ENCODE peak calls at places on chromosomes 6 and 20, in seven cellular contexts. One of them, this sample, is unnamed.

GRCh38 chr6:56292505-56293181 is 45.3 kb upstream of the COL21A1 start:
- DNase-seq in EH: peak
- DNase-seq in brain microvascular endothelial cell: peak
- DNase-seq in T-helper 9 cell: no peak
- DNase-seq in A549: peak
- DNase-seq in foreskin fibroblast: peak
- DNase-seq in adipocyte: peak
- DNase-seq in this sample: peak

GRCh38 chr6:73680289-73680688 is 15.7 kb upstream of the CD109 start:
- DNase-seq in EH: no peak
- DNase-seq in brain microvascular endothelial cell: no peak
- DNase-seq in T-helper 9 cell: no peak
- DNase-seq in A549: no peak
- DNase-seq in foreskin fibroblast: no peak
- DNase-seq in adipocyte: no peak
- DNase-seq in this sample: no peak

GRCh38 chr6:25482996-25483395 is 169.0 kb upstream of the SCGN start:
- DNase-seq in EH: peak
- DNase-seq in brain microvascular endothelial cell: no peak
- DNase-seq in T-helper 9 cell: no peak
- DNase-seq in A549: no peak
- DNase-seq in foreskin fibroblast: no peak
- DNase-seq in adipocyte: no peak
- DNase-seq in this sample: no peak

GRCh38 chr20:19313342-19314069 is 101.1 kb downstream of the SLC24A3 start:
- DNase-seq in EH: no peak
- DNase-seq in brain microvascular endothelial cell: no peak
- DNase-seq in T-helper 9 cell: no peak
- DNase-seq in A549: no peak
- DNase-seq in foreskin fibroblast: no peak
- DNase-seq in adipocyte: no peak
- DNase-seq in this sample: no peak

GRCh38 chr6:168299541-168300511 is 19.8 kb downstream of the DACT2 start:
- DNase-seq in EH: no peak
- DNase-seq in brain microvascular endothelial cell: no peak
- DNase-seq in T-helper 9 cell: no peak
- DNase-seq in A549: no peak
- DNase-seq in foreskin fibroblast: no peak
- DNase-seq in adipocyte: no peak
- DNase-seq in this sample: no peak

GRCh38 chr20:59010321-59010994 is 3.4 kb upstream of the CTSZ start:
- DNase-seq in EH: no peak
- DNase-seq in brain microvascular endothelial cell: no peak
- DNase-seq in T-helper 9 cell: no peak
- DNase-seq in A549: no peak
- DNase-seq in foreskin fibroblast: no peak
- DNase-seq in adipocyte: no peak
- DNase-seq in this sample: no peak

GRCh38 chr6:160375561-160375949 is 27.4 kb downstream of the SLC22A3 start:
- DNase-seq in EH: no peak
- DNase-seq in brain microvascular endothelial cell: no peak
- DNase-seq in T-helper 9 cell: no peak
- DNase-seq in A549: no peak
- DNase-seq in foreskin fibroblast: no peak
- DNase-seq in adipocyte: no peak
- DNase-seq in this sample: no peak

GRCh38 chr20:63128367-63128766 is 87.6 kb downstream of the YTHDF1 start:
- DNase-seq in EH: no peak
- DNase-seq in brain microvascular endothelial cell: no peak
- DNase-seq in T-helper 9 cell: no peak
- DNase-seq in A549: no peak
- DNase-seq in foreskin fibroblast: no peak
- DNase-seq in adipocyte: no peak
- DNase-seq in this sample: no peak

GRCh38 chr6:54204921-54205511 is 93.8 kb downstream of the MLIP start:
- DNase-seq in EH: no peak
- DNase-seq in brain microvascular endothelial cell: no peak
- DNase-seq in T-helper 9 cell: no peak
- DNase-seq in A549: no peak
- DNase-seq in foreskin fibroblast: no peak
- DNase-seq in adipocyte: no peak
- DNase-seq in this sample: no peak

GRCh38 chr6:52417675-52418111 is 2.4 kb upstream of the EFHC1 start:
- DNase-seq in EH: peak
- DNase-seq in brain microvascular endothelial cell: peak
- DNase-seq in T-helper 9 cell: no peak
- DNase-seq in A549: no peak
- DNase-seq in foreskin fibroblast: peak
- DNase-seq in adipocyte: peak
- DNase-seq in this sample: no peak

GRCh38 chr6:17394192-17394611 is 807 bp downstream of the CAP2 start:
- DNase-seq in EH: peak
- DNase-seq in brain microvascular endothelial cell: peak
- DNase-seq in T-helper 9 cell: no peak
- DNase-seq in A549: peak
- DNase-seq in foreskin fibroblast: peak
- DNase-seq in adipocyte: peak
- DNase-seq in this sample: peak

GRCh38 chr6:156988276-156989158 is 211.3 kb downstream of the ARID1B start:
- DNase-seq in EH: no peak
- DNase-seq in brain microvascular endothelial cell: no peak
- DNase-seq in T-helper 9 cell: no peak
- DNase-seq in A549: no peak
- DNase-seq in foreskin fibroblast: no peak
- DNase-seq in adipocyte: no peak
- DNase-seq in this sample: no peak

GRCh38 chr20:64254571-64255360 is 782 bp upstream of the PCMTD2 start:
- DNase-seq in EH: no peak
- DNase-seq in brain microvascular endothelial cell: no peak
- DNase-seq in T-helper 9 cell: no peak
- DNase-seq in A549: no peak
- DNase-seq in foreskin fibroblast: no peak
- DNase-seq in adipocyte: no peak
- DNase-seq in this sample: no peak

GRCh38 chr6:144931172-144932035 is 646.3 kb downstream of the UTRN start:
- DNase-seq in EH: peak
- DNase-seq in brain microvascular endothelial cell: peak
- DNase-seq in T-helper 9 cell: no peak
- DNase-seq in A549: peak
- DNase-seq in foreskin fibroblast: peak
- DNase-seq in adipocyte: peak
- DNase-seq in this sample: peak

GRCh38 chr6:167742719-167743303 is 83.9 kb upstream of the AFDN start:
- DNase-seq in EH: no peak
- DNase-seq in brain microvascular endothelial cell: peak
- DNase-seq in T-helper 9 cell: no peak
- DNase-seq in A549: no peak
- DNase-seq in foreskin fibroblast: no peak
- DNase-seq in adipocyte: no peak
- DNase-seq in this sample: no peak

GRCh38 chr20:59300341-59301081 is at the start of gene EDN3:
- DNase-seq in EH: no peak
- DNase-seq in brain microvascular endothelial cell: no peak
- DNase-seq in T-helper 9 cell: no peak
- DNase-seq in A549: no peak
- DNase-seq in foreskin fibroblast: no peak
- DNase-seq in adipocyte: no peak
- DNase-seq in this sample: no peak

GRCh38 chr6:168344338-168344737 is 24.8 kb upstream of the DACT2 start:
- DNase-seq in EH: no peak
- DNase-seq in brain microvascular endothelial cell: no peak
- DNase-seq in T-helper 9 cell: no peak
- DNase-seq in A549: no peak
- DNase-seq in foreskin fibroblast: no peak
- DNase-seq in adipocyte: no peak
- DNase-seq in this sample: no peak

GRCh38 chr6:117906905-117907599 is at the start of gene SLC35F1:
- DNase-seq in EH: peak
- DNase-seq in brain microvascular endothelial cell: peak
- DNase-seq in T-helper 9 cell: no peak
- DNase-seq in A549: peak
- DNase-seq in foreskin fibroblast: no peak
- DNase-seq in adipocyte: peak
- DNase-seq in this sample: peak